ENCODE peak calls at places on chromosome 5, in ten cellular contexts. S is breast epithelium, U is A549, Q is heart left ventricle, J is transverse colon, N is spleen, B is gastrocnemius medialis, R is prostate gland, V is tibial nerve, Y is suprapubic skin. H is an unnamed sample.
A peak's percentile ranks its signal among the peaks of the same experiment; 100 is the strongest.

GRCh38 chr5:174491265-174491664 is 233.1 kb upstream of the MSX2 start:
- DNase-seq in S (no peak), U (no peak), Q (no peak), J (no peak), N (no peak), B (no peak), R (no peak), V (no peak), Y (no peak), H (no peak)

GRCh38 chr5:34531736-34532135 is 124.4 kb upstream of the RAI14 start:
- DNase-seq in S (no peak), U (no peak), Q (no peak), J (no peak), N (no peak), B (no peak), R (no peak), V (no peak), Y (no peak), H (no peak)

GRCh38 chr5:8826491-8826890 is 719.4 kb downstream of the SEMA5A start:
- DNase-seq in S (no peak), U (no peak), Q (no peak), J (no peak), N (no peak), B (no peak), R (no peak), V (no peak), Y (no peak), H (no peak)

GRCh38 chr5:127136908-127137307 is 63.6 kb upstream of the C5orf63 start:
- DNase-seq in S (no peak), U (no peak), Q (no peak), J (no peak), N (no peak), B (no peak), R (no peak), V (no peak), Y (no peak), H (no peak)

GRCh38 chr5:17021363-17021932 is 85.4 kb upstream of the MYO10 start:
- DNase-seq in S (no peak), U (no peak), Q (no peak), J (no peak), N (no peak), B (no peak), R (no peak), V (no peak), Y (no peak), H (peak; percentile 18)

GRCh38 chr5:123813937-123814624 is 302.1 kb downstream of the CSNK1G3 start:
- DNase-seq in S (no peak), U (no peak), Q (no peak), J (no peak), N (no peak), B (no peak), R (no peak), V (no peak), Y (no peak), H (no peak)

GRCh38 chr5:175686826-175687225 is 29.0 kb downstream of the HRH2 start:
- DNase-seq in S (no peak), U (no peak), Q (no peak), J (no peak), N (no peak), B (no peak), R (no peak), V (no peak), Y (no peak), H (no peak)

GRCh38 chr5:98248949-98249348 is 524.5 kb upstream of the RGMB start:
- DNase-seq in S (no peak), U (no peak), Q (no peak), J (no peak), N (no peak), B (no peak), R (no peak), V (no peak), Y (no peak), H (no peak)

GRCh38 chr5:14488697-14489096 is 92.9 kb upstream of the OTULINL start:
- DNase-seq in S (no peak), U (no peak), Q (no peak), J (no peak), N (no peak), B (no peak), R (no peak), V (no peak), Y (no peak), H (no peak)

GRCh38 chr5:140024928-140025327 is 18.2 kb downstream of the NRG2 start:
- DNase-seq in S (no peak), U (no peak), Q (no peak), J (no peak), N (no peak), B (no peak), R (no peak), V (no peak), Y (no peak), H (no peak)

GRCh38 chr5:61924251-61924650 is 381.8 kb upstream of the KIF2A start:
- DNase-seq in S (no peak), U (no peak), Q (no peak), J (no peak), N (no peak), B (no peak), R (no peak), V (no peak), Y (no peak), H (no peak)

GRCh38 chr5:130198927-130199326 is 294.7 kb downstream of the CHSY3 start:
- DNase-seq in S (no peak), U (peak; percentile 28), Q (no peak), J (no peak), N (no peak), B (no peak), R (no peak), V (no peak), Y (no peak), H (no peak)

GRCh38 chr5:94992325-94992724 is 292.6 kb downstream of the MCTP1 start:
- DNase-seq in S (no peak), U (no peak), Q (no peak), J (no peak), N (no peak), B (no peak), R (no peak), V (no peak), Y (no peak), H (no peak)
- TF ChIP-seq CTCF in S (no peak), U (no peak), Q (no peak), J (no peak), N (no peak), B (no peak), R (no peak), V (no peak), Y (no peak), H (no peak)

GRCh38 chr5:7471710-7472109 is 75.8 kb downstream of the ADCY2 start:
- DNase-seq in S (no peak), U (no peak), Q (no peak), J (no peak), N (no peak), B (no peak), R (no peak), V (no peak), Y (no peak), H (no peak)

GRCh38 chr5:7464182-7464581 is 68.2 kb downstream of the ADCY2 start:
- DNase-seq in S (no peak), U (no peak), Q (no peak), J (no peak), N (no peak), B (peak; percentile 67), R (no peak), V (no peak), Y (no peak), H (no peak)

GRCh38 chr5:7467179-7467578 is 71.2 kb downstream of the ADCY2 start:
- DNase-seq in S (no peak), U (no peak), Q (no peak), J (no peak), N (no peak), B (no peak), R (no peak), V (no peak), Y (no peak), H (no peak)

GRCh38 chr5:7473115-7473514 is 77.2 kb downstream of the ADCY2 start:
- DNase-seq in S (no peak), U (no peak), Q (no peak), J (no peak), N (no peak), B (no peak), R (no peak), V (no peak), Y (no peak), H (no peak)

GRCh38 chr5:7468742-7469141 is 72.8 kb downstream of the ADCY2 start:
- DNase-seq in S (no peak), U (no peak), Q (no peak), J (no peak), N (no peak), B (no peak), R (no peak), V (no peak), Y (no peak), H (no peak)
- H3K4me3 ChIP-seq in S (no peak overlapping the region), U (no peak overlapping the region), Q (no peak overlapping the region), J (no peak overlapping the region), N (no peak overlapping the region), B (no peak overlapping the region), R (no peak overlapping the region), V (no peak overlapping the region), Y (no peak overlapping the region), H (no peak overlapping the region)

DNA sequence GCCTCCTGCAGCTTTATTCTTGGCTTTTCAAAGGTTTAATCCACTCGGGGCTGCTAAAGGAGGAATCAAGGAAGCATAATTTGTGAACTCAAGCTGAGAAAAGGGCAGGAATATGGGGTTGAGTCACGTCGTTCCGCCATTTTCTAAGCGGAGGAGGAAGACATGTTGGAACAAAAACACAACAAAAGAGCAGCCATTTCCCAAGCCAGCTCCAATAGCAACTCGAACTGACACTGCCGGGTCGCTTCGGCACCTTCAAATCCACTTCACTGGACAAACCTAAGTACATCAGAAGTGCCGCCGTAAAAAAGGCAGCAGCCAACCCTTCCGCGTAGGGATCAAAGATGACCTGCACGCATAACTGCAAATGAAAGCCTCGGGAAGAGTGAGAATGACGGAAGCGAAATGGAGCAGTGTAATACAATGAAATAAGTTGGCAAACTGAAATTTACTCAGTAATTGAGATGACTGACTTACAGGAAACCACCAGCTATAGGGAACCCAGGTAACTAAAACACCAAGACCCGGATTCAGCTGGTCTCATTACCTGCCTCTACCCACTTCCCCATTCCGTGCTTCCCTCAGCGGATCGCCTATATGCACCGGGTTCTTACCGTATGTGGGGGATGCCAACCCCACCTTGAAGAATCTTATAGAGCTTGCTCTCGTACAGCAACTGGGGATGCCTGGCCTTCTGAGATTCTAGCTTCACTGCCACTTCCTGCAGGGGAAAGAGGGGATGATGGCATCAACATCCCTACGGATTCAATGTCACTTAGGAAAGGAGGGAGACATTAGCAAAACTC is 1.6 kb downstream of the CSNK1A1 start:
- DNase-seq in S (no peak), U (peak; percentile 35), Q (no peak), J (peak; percentile 58), N (no peak), B (no peak), R (no peak), V (no peak), Y (no peak), H (no peak)
- TF ChIP-seq POLR2A in S (no peak), U (no peak), Q (no peak), J (peak; percentile 31), N (no peak), B (no peak), R (no peak), V (no peak), Y (no peak), H (no peak)

DNA sequence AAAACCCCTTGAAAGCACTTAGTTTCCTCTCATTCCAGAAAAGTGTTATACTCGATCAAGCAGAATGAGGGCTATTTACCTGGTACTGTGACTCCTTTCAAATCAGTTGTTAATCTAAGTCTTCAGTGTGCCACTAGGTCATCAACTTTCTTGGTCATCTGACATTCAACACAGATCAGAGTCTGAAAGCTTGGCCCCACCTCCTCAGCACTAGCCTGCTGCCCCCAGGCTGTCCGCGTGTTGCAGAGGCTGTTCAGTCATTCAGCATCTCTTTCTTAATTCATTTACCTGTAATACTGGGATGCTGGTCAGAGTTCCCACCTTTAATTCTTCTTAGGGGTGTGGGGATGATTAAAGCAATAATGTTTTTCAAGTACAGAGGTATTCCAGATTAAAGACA is 28.5 kb downstream of the ENC1 start:
- DNase-seq in S (no peak), U (no peak), Q (no peak), J (no peak), N (no peak), B (no peak), R (no peak), V (no peak), Y (no peak), H (no peak)
- TF ChIP-seq CTCF in S (no peak), U (no peak), Q (no peak), J (no peak), N (no peak), B (no peak), R (no peak), V (no peak), Y (no peak), H (no peak)